ENCODE peak calls at places on chromosomes 7 and 10, in ten cellular contexts. W is HepG2; H is A549; S is CD4-positive, alpha-beta memory T cell; R is cardiac muscle cell; F is upper lobe of left lung; Y is fibroblast of lung; C is CD8-positive, alpha-beta memory T cell; B is lung; A is psoas muscle. I is an unnamed sample. For H3K4me1, the result is how much of the 10 kb centered on the place peaks cover.

GRCh38 chr10:28906440-28906839 is 229.1 kb downstream of the BAMBI start:
- DNase-seq in F (no peak), W (no peak), Y (peak), S (no peak), B (no peak), H (no peak), C (no peak), A (no peak), R (no peak), I (no peak)

GRCh38 chr7:2444476-2444875 is 31.7 kb downstream of the GRIFIN start:
- DNase-seq in F (no peak), B (no peak), W (no peak), H (no peak), C (no peak), S (no peak), R (peak), A (peak), Y (peak), I (peak)

GRCh38 chr7:110839866-110840265 is 251.1 kb upstream of the LRRN3 start:
- DNase-seq in C (no peak), B (no peak), F (no peak), A (no peak), W (peak), S (no peak), R (peak), H (peak), Y (peak), I (no peak)

GRCh38 chr10:132506711-132507466 is 30.7 kb upstream of the INPP5A start:
- DNase-seq in A (no peak), C (no peak), H (no peak), Y (peak), R (peak), W (no peak), S (no peak), F (peak), B (no peak), I (peak)

GRCh38 chr10:130924138-130924819 is 387.2 kb downstream of the TCERG1L start:
- DNase-seq in C (no peak), W (no peak), S (no peak), Y (no peak), B (no peak), H (no peak), F (no peak), A (no peak), R (no peak), I (no peak)

GRCh38 chr7:75725306-75725705 is 13.4 kb downstream of the HIP1 start:
- DNase-seq in Y (no peak), B (no peak), H (no peak), S (no peak), A (no peak), C (no peak), R (no peak), W (no peak), F (no peak), I (no peak)

GRCh38 chr7:136845899-136846465 is 22.5 kb upstream of the CHRM2 start:
- DNase-seq in A (no peak), W (no peak), R (no peak), C (no peak), H (no peak), Y (peak), F (no peak), S (no peak), B (no peak), I (no peak)

GRCh38 chr10:84946984-84947383 is 618.6 kb downstream of the CCSER2 start:
- DNase-seq in F (no peak), Y (no peak), H (no peak), R (no peak), S (no peak), W (no peak), C (no peak), A (no peak), B (no peak), I (no peak)

GRCh38 chr10:20836401-20836800 is 60.7 kb downstream of the NEBL start:
- DNase-seq in W (no peak), S (no peak), B (no peak), H (no peak), F (no peak), Y (no peak), C (no peak), A (no peak), R (no peak), I (no peak)

GRCh38 chr10:112565434-112566053 is 118.5 kb downstream of the VTI1A start:
- DNase-seq in H (peak), W (peak), Y (peak), F (no peak), S (peak), A (no peak), B (peak), C (no peak), R (peak), I (no peak)

GRCh38 chr7:101395376-101395775 is 32.7 kb downstream of the COL26A1 start:
- DNase-seq in Y (no peak), H (no peak), C (no peak), R (no peak), S (no peak), A (no peak), W (no peak), B (no peak), F (no peak), I (no peak)

GRCh38 chr7:127862540-127862939 is 168.7 kb downstream of the LRRC4 start:
- DNase-seq in F (no peak), S (no peak), B (no peak), A (no peak), R (no peak), H (no peak), C (no peak), W (no peak), Y (no peak), I (no peak)

GRCh38 chr10:99784025-99784730 is 1.7 kb downstream of the ABCC2 start:
- DNase-seq in A (peak), Y (peak), C (no peak), B (no peak), W (peak), F (no peak), S (no peak), R (peak), H (peak), I (no peak)

GRCh38 chr10:14782691-14783363 is 8.1 kb upstream of the FAM107B start:
- DNase-seq in S (no peak), C (no peak), W (peak), Y (no peak), R (peak), B (no peak), H (peak), F (no peak), A (no peak), I (no peak)

GRCh38 chr10:1153805-1154351 is 97.7 kb downstream of the WDR37 start:
- DNase-seq in B (no peak), A (no peak), F (peak), R (no peak), S (no peak), C (no peak), H (no peak), Y (no peak), W (no peak), I (no peak)

GRCh38 chr7:80134536-80135305 is at the start of gene GNAI1:
- DNase-seq in Y (peak), R (peak), W (peak), S (no peak), A (peak), B (peak), H (peak), C (no peak), F (peak), I (peak)

GRCh38 chr7:45973725-45974532 is 52.9 kb upstream of the IGFBP3 start:
- DNase-seq in H (peak), Y (no peak), W (peak), C (no peak), R (peak), F (no peak), S (no peak), B (no peak), A (no peak), I (no peak)

GRCh38 chr7:191105-192034 is 1.0 kb upstream of the FAM20C start:
- DNase-seq in C (no peak), H (peak), Y (peak), S (no peak), F (no peak), R (peak), W (no peak), B (no peak), A (peak), I (no peak)

GRCh38 chr7:133735222-133735621 is 391.9 kb upstream of the LRGUK start:
- DNase-seq in F (no peak), C (no peak), S (no peak), H (no peak), R (no peak), B (no peak), A (no peak), W (no peak), Y (peak), I (no peak)

GRCh38 chr10:133067152-133068090 is 20.3 kb upstream of the ADGRA1 start:
- DNase-seq in S (no peak), B (no peak), Y (peak), C (no peak), F (peak), A (no peak), R (no peak), W (no peak), H (no peak), I (no peak)

GRCh38 chr10:75110006-75110632 is 1.3 kb upstream of the SAMD8 start:
- DNase-seq in W (no peak), S (no peak), A (no peak), R (no peak), B (no peak), H (no peak), F (no peak), C (no peak), Y (no peak), I (no peak)

GRCh38 chr7:66333443-66333842 is 128.3 kb downstream of the TPST1 start:
- DNase-seq in F (no peak), W (no peak), C (no peak), R (no peak), S (no peak), Y (no peak), H (no peak), B (no peak), A (no peak), I (no peak)

GRCh38 chr7:82762880-82763279 is 319.3 kb upstream of the CACNA2D1 start:
- DNase-seq in W (no peak), A (no peak), S (no peak), C (no peak), Y (no peak), F (no peak), R (no peak), H (no peak), B (no peak), I (no peak)

GRCh38 chr10:102763037-102763607 is 19.4 kb downstream of the WBP1L start:
- DNase-seq in C (no peak), F (no peak), R (no peak), A (no peak), Y (no peak), S (no peak), B (no peak), H (no peak), W (no peak), I (no peak)

GRCh38 chr7:68998136-68998535 is 600.1 kb upstream of the AUTS2 start:
- DNase-seq in A (no peak), R (no peak), C (no peak), S (no peak), F (no peak), W (no peak), Y (no peak), B (no peak), H (no peak), I (no peak)

GRCh38 chr7:147245274-147245673 is 1128.7 kb downstream of the CNTNAP2 start:
- DNase-seq in S (no peak), H (peak), W (peak), Y (peak), A (no peak), F (no peak), C (no peak), B (peak), R (peak), I (no peak)

GRCh38 chr7:28630350-28630749 is 218.0 kb downstream of the CREB5 start:
- DNase-seq in F (no peak), R (no peak), W (no peak), A (no peak), S (no peak), H (no peak), C (no peak), B (no peak), Y (peak), I (no peak)

GRCh38 chr7:26860361-26860760 is 4.0 kb downstream of the SKAP2 start:
- DNase-seq in W (peak), H (peak), B (no peak), R (no peak), C (no peak), S (no peak), F (no peak), A (no peak), Y (peak), I (no peak)

GRCh38 chr10:123640016-123640535 is 26.1 kb upstream of the GPR26 start:
- DNase-seq in S (no peak), W (no peak), B (no peak), F (no peak), C (no peak), Y (no peak), H (no peak), R (no peak), A (no peak), I (no peak)

GRCh38 chr7:128135275-128136214 is 104.3 kb upstream of the LRRC4 start:
- DNase-seq in S (peak), B (no peak), R (peak), H (peak), C (peak), A (peak), F (peak), W (no peak), Y (peak), I (no peak)

GRCh38 chr7:107505362-107505761 is 35.5 kb downstream of the GPR22 start:
- DNase-seq in R (no peak), H (no peak), A (no peak), S (no peak), B (no peak), C (no peak), F (no peak), Y (no peak), W (no peak), I (no peak)

GRCh38 chr10:109886037-109886787 is 37.1 kb downstream of the XPNPEP1 start:
- DNase-seq in A (no peak), R (no peak), W (no peak), S (no peak), H (no peak), B (no peak), Y (no peak), F (no peak), C (no peak), I (no peak)

GRCh38 chr10:116689096-116689495 is 53.3 kb downstream of the HSPA12A start:
- DNase-seq in Y (no peak), W (no peak), A (no peak), R (no peak), S (no peak), H (no peak), F (no peak), C (no peak), B (no peak), I (no peak)

GRCh38 chr7:126450269-126450671 is 802.5 kb downstream of the GRM8 start:
- DNase-seq in A (no peak), R (no peak), S (no peak), B (no peak), F (no peak), C (no peak), H (no peak), W (no peak), Y (no peak), I (no peak)

GRCh38 chr7:128041203-128041602 is 10.0 kb upstream of the LRRC4 start:
- DNase-seq in F (no peak), S (no peak), B (no peak), A (no peak), C (no peak), Y (peak), H (no peak), R (peak), W (no peak), I (no peak)

GRCh38 chr7:43302211-43302711 is 189.8 kb downstream of the HECW1 start:
- DNase-seq in W (peak), F (peak), C (no peak), R (peak), A (peak), Y (peak), B (no peak), H (no peak), S (no peak), I (no peak)

GRCh38 chr7:5215313-5215712 is 25.3 kb downstream of the WIPI2 start:
- DNase-seq in S (no peak), C (no peak), R (no peak), F (no peak), W (no peak), B (no peak), H (no peak), A (no peak), Y (no peak), I (no peak)

GRCh38 chr7:68334613-68335303 is 1263.5 kb upstream of the AUTS2 start:
- DNase-seq in H (no peak), S (no peak), B (no peak), A (no peak), R (no peak), Y (no peak), F (no peak), C (no peak), W (no peak), I (no peak)

DNA sequence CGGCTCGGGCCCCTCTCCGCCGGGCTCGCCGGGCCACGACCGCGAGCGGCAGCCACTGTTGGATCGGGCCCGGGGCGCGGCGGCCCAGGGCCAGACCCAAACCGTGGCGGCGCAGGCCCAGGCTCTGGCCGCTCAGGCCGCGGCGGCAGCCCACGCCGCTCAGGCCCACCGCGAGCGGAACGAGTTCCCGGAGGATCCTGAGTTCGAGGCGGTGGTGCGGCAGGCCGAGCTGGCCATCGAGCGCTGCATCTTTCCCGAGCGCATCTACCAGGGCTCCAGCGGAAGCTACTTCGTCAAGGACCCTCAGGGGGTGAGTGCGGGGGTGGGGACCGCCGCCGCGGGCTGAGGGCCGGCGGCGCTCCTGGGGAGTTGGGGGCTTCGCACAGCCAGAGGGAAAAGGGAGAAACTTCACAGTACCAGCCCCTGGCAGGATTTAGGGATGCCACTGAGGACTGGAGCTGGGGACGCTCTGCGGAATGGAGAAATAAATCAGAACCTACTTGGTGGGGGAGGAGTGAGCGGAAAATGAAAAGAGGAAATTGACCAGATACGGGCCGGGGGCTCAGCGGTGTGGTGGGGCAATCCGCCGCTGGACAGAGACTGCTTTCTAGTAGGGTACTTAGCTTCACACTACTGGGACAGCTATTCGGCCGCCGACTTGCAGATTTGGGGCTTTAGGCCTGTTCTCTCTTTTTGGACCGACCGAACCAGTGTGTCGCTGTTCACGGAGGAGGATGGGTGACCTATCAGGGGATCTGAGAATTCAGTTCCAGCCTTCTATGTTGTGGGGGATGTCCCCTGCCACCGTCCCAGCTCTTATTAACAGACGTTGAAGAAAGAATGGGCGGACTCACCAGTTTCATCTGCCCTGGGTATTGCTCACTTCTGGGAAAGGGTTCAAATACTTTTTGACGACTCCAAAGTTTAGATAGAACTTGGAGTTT is 669 bp downstream of the PI4K2A start:
- DNase-seq in B (no peak), S (peak), R (peak), F (no peak), W (no peak), H (no peak), C (peak), Y (peak), A (peak), I (peak)
- H3K27ac ChIP-seq in B (peak), S (peak), R (peak), F (peak), W (peak), H (peak), C (peak), Y (peak), A (peak), I (peak)

GRCh38 chr10:52453501-52453900 is 139.4 kb downstream of the DKK1 start:
- DNase-seq in W (no peak), S (no peak), A (no peak), C (no peak), F (no peak), R (no peak), Y (no peak), B (no peak), H (no peak), I (no peak)

GRCh38 chr10:52455095-52455494 is 141.0 kb downstream of the DKK1 start:
- DNase-seq in A (no peak), C (no peak), R (no peak), W (no peak), B (no peak), S (no peak), H (peak), Y (no peak), F (no peak), I (no peak)

GRCh38 chr10:52451817-52452216 is 137.7 kb downstream of the DKK1 start:
- DNase-seq in B (no peak), H (peak), W (no peak), S (no peak), A (no peak), Y (peak), R (peak), F (no peak), C (no peak), I (no peak)

GRCh38 chr10:52452600-52453493 is 138.8 kb downstream of the DKK1 start:
- DNase-seq in A (no peak), F (no peak), H (peak), W (peak), S (no peak), Y (no peak), C (no peak), R (no peak), B (no peak), I (no peak)

GRCh38 chr10:52454476-52454875 is 140.4 kb downstream of the DKK1 start:
- DNase-seq in H (no peak), Y (no peak), W (no peak), R (no peak), F (no peak), S (no peak), A (no peak), C (no peak), B (no peak), I (no peak)
- H3K4me1 ChIP-seq in H (half or more), Y (under half), W (under half), R (under half), F (under half), S (under half), A (under half), C (under half), B (under half), I (under half)

GRCh38 chr10:13705526-13706169 is 118.9 kb downstream of the PRPF18 start:
- DNase-seq in W (no peak), H (no peak), S (no peak), F (no peak), B (no peak), Y (peak), R (peak), A (no peak), C (no peak), I (no peak)
- H3K4me3 ChIP-seq in W (no peak), H (no peak), S (no peak), F (peak), B (no peak), Y (peak), R (no peak), A (no peak), C (no peak), I (no peak)

GRCh38 chr7:73885975-73886798 is 25.2 kb downstream of the TMEM270 start:
- DNase-seq in H (no peak), R (peak), W (no peak), C (peak), Y (peak), A (peak), F (peak), S (no peak), B (no peak), I (no peak)
- H3K27ac ChIP-seq in H (no peak), R (no peak), W (no peak), C (no peak), Y (peak), A (peak), F (peak), S (no peak), B (no peak), I (peak)

I was measured in ascending aorta.